ENCODE peak calls at places on chromosome 4, in six cellular contexts. One of them, this sample, is unnamed.

GRCh38 chr4:24971192-24971591 is 58.4 kb upstream of the CCDC149 start:
- DNase-seq in nucleus accumbens: no peak
- DNase-seq in GM23248: no peak
- DNase-seq in foreskin fibroblast: no peak
- DNase-seq in activated T-cell treated with anti-CD3 and anti-CD28 coated beads, Interleukin-2, amount 50 U/mL, for 72 hours: no peak
- DNase-seq in NCI-H748 treated with DMSO at 0.1 percent for 48 hours: no peak
- DNase-seq in this sample: no peak

GRCh38 chr4:147628415-147628814 is 11.2 kb downstream of the TMEM184C start:
- DNase-seq in nucleus accumbens: no peak
- DNase-seq in GM23248: no peak
- DNase-seq in foreskin fibroblast: no peak
- DNase-seq in activated T-cell treated with anti-CD3 and anti-CD28 coated beads, Interleukin-2, amount 50 U/mL, for 72 hours: no peak
- DNase-seq in NCI-H748 treated with DMSO at 0.1 percent for 48 hours: no peak
- DNase-seq in this sample: no peak

GRCh38 chr4:98663226-98664006 is 5.0 kb upstream of the TSPAN5 start:
- DNase-seq in nucleus accumbens: no peak
- DNase-seq in GM23248: no peak
- DNase-seq in foreskin fibroblast: no peak
- DNase-seq in activated T-cell treated with anti-CD3 and anti-CD28 coated beads, Interleukin-2, amount 50 U/mL, for 72 hours: peak
- DNase-seq in NCI-H748 treated with DMSO at 0.1 percent for 48 hours: no peak
- DNase-seq in this sample: no peak

GRCh38 chr4:72169861-72170260 is 138.1 kb downstream of the NPFFR2 start:
- DNase-seq in nucleus accumbens: no peak
- DNase-seq in GM23248: no peak
- DNase-seq in foreskin fibroblast: no peak
- DNase-seq in activated T-cell treated with anti-CD3 and anti-CD28 coated beads, Interleukin-2, amount 50 U/mL, for 72 hours: no peak
- DNase-seq in NCI-H748 treated with DMSO at 0.1 percent for 48 hours: no peak
- DNase-seq in this sample: no peak

GRCh38 chr4:111323496-111323895 is 700.6 kb upstream of the PITX2 start:
- DNase-seq in nucleus accumbens: no peak
- DNase-seq in GM23248: peak
- DNase-seq in foreskin fibroblast: peak
- DNase-seq in activated T-cell treated with anti-CD3 and anti-CD28 coated beads, Interleukin-2, amount 50 U/mL, for 72 hours: no peak
- DNase-seq in NCI-H748 treated with DMSO at 0.1 percent for 48 hours: no peak
- DNase-seq in this sample: no peak

GRCh38 chr4:5191831-5192230 is 140.6 kb downstream of the STK32B start:
- DNase-seq in nucleus accumbens: no peak
- DNase-seq in GM23248: no peak
- DNase-seq in foreskin fibroblast: no peak
- DNase-seq in activated T-cell treated with anti-CD3 and anti-CD28 coated beads, Interleukin-2, amount 50 U/mL, for 72 hours: no peak
- DNase-seq in NCI-H748 treated with DMSO at 0.1 percent for 48 hours: no peak
- DNase-seq in this sample: no peak

GRCh38 chr4:175705407-175705806 is 106.7 kb downstream of the GPM6A start:
- DNase-seq in nucleus accumbens: peak
- DNase-seq in GM23248: peak
- DNase-seq in foreskin fibroblast: no peak
- DNase-seq in activated T-cell treated with anti-CD3 and anti-CD28 coated beads, Interleukin-2, amount 50 U/mL, for 72 hours: no peak
- DNase-seq in NCI-H748 treated with DMSO at 0.1 percent for 48 hours: peak
- DNase-seq in this sample: peak

GRCh38 chr4:129561886-129562285 is 465.9 kb downstream of the C4orf33 start:
- DNase-seq in nucleus accumbens: no peak
- DNase-seq in GM23248: no peak
- DNase-seq in foreskin fibroblast: no peak
- DNase-seq in activated T-cell treated with anti-CD3 and anti-CD28 coated beads, Interleukin-2, amount 50 U/mL, for 72 hours: no peak
- DNase-seq in NCI-H748 treated with DMSO at 0.1 percent for 48 hours: no peak
- DNase-seq in this sample: no peak

GRCh38 chr4:70712150-70712549 is 9.6 kb upstream of the RUFY3 start:
- DNase-seq in nucleus accumbens: no peak
- DNase-seq in GM23248: peak
- DNase-seq in foreskin fibroblast: no peak
- DNase-seq in activated T-cell treated with anti-CD3 and anti-CD28 coated beads, Interleukin-2, amount 50 U/mL, for 72 hours: no peak
- DNase-seq in NCI-H748 treated with DMSO at 0.1 percent for 48 hours: no peak
- DNase-seq in this sample: no peak

GRCh38 chr4:3304831-3305609 is 12.2 kb downstream of the RGS12 start:
- DNase-seq in nucleus accumbens: peak
- DNase-seq in GM23248: peak
- DNase-seq in foreskin fibroblast: peak
- DNase-seq in activated T-cell treated with anti-CD3 and anti-CD28 coated beads, Interleukin-2, amount 50 U/mL, for 72 hours: no peak
- DNase-seq in NCI-H748 treated with DMSO at 0.1 percent for 48 hours: no peak
- DNase-seq in this sample: peak

GRCh38 chr4:68272860-68273259 is 27.4 kb upstream of the TMPRSS11B start:
- DNase-seq in nucleus accumbens: no peak
- DNase-seq in GM23248: peak
- DNase-seq in foreskin fibroblast: peak
- DNase-seq in activated T-cell treated with anti-CD3 and anti-CD28 coated beads, Interleukin-2, amount 50 U/mL, for 72 hours: no peak
- DNase-seq in NCI-H748 treated with DMSO at 0.1 percent for 48 hours: no peak
- DNase-seq in this sample: no peak

GRCh38 chr4:2363056-2363719 is 55.3 kb downstream of the ZFYVE28 start:
- DNase-seq in nucleus accumbens: no peak
- DNase-seq in GM23248: peak
- DNase-seq in foreskin fibroblast: peak
- DNase-seq in activated T-cell treated with anti-CD3 and anti-CD28 coated beads, Interleukin-2, amount 50 U/mL, for 72 hours: no peak
- DNase-seq in NCI-H748 treated with DMSO at 0.1 percent for 48 hours: no peak
- DNase-seq in this sample: no peak

GRCh38 chr4:8700576-8700975 is 108.0 kb downstream of the CPZ start:
- DNase-seq in nucleus accumbens: no peak
- DNase-seq in GM23248: peak
- DNase-seq in foreskin fibroblast: no peak
- DNase-seq in activated T-cell treated with anti-CD3 and anti-CD28 coated beads, Interleukin-2, amount 50 U/mL, for 72 hours: no peak
- DNase-seq in NCI-H748 treated with DMSO at 0.1 percent for 48 hours: no peak
- DNase-seq in this sample: no peak

GRCh38 chr4:6324999-6325790 is 55.5 kb downstream of the WFS1 start:
- DNase-seq in nucleus accumbens: no peak
- DNase-seq in GM23248: peak
- DNase-seq in foreskin fibroblast: peak
- DNase-seq in activated T-cell treated with anti-CD3 and anti-CD28 coated beads, Interleukin-2, amount 50 U/mL, for 72 hours: no peak
- DNase-seq in NCI-H748 treated with DMSO at 0.1 percent for 48 hours: no peak
- DNase-seq in this sample: no peak

GRCh38 chr4:17058506-17058905 is 160.1 kb upstream of the LDB2 start:
- DNase-seq in nucleus accumbens: no peak
- DNase-seq in GM23248: peak
- DNase-seq in foreskin fibroblast: peak
- DNase-seq in activated T-cell treated with anti-CD3 and anti-CD28 coated beads, Interleukin-2, amount 50 U/mL, for 72 hours: no peak
- DNase-seq in NCI-H748 treated with DMSO at 0.1 percent for 48 hours: no peak
- DNase-seq in this sample: no peak

GRCh38 chr4:39699676-39700409 is 1.9 kb downstream of the UBE2K start:
- DNase-seq in nucleus accumbens: no peak
- DNase-seq in GM23248: peak
- DNase-seq in foreskin fibroblast: peak
- DNase-seq in activated T-cell treated with anti-CD3 and anti-CD28 coated beads, Interleukin-2, amount 50 U/mL, for 72 hours: no peak
- DNase-seq in NCI-H748 treated with DMSO at 0.1 percent for 48 hours: no peak
- DNase-seq in this sample: no peak

GRCh38 chr4:96874657-96875056 is 1034.8 kb downstream of the PDHA2 start:
- DNase-seq in nucleus accumbens: no peak
- DNase-seq in GM23248: no peak
- DNase-seq in foreskin fibroblast: no peak
- DNase-seq in activated T-cell treated with anti-CD3 and anti-CD28 coated beads, Interleukin-2, amount 50 U/mL, for 72 hours: no peak
- DNase-seq in NCI-H748 treated with DMSO at 0.1 percent for 48 hours: no peak
- DNase-seq in this sample: no peak

GRCh38 chr4:96767815-96768480 is 928.1 kb downstream of the PDHA2 start:
- DNase-seq in nucleus accumbens: no peak
- DNase-seq in GM23248: no peak
- DNase-seq in foreskin fibroblast: no peak
- DNase-seq in activated T-cell treated with anti-CD3 and anti-CD28 coated beads, Interleukin-2, amount 50 U/mL, for 72 hours: no peak
- DNase-seq in NCI-H748 treated with DMSO at 0.1 percent for 48 hours: no peak
- DNase-seq in this sample: no peak

GRCh38 chr4:13988347-13989265 is 361.1 kb upstream of the BOD1L1 start:
- DNase-seq in nucleus accumbens: no peak
- DNase-seq in GM23248: peak
- DNase-seq in foreskin fibroblast: peak
- DNase-seq in activated T-cell treated with anti-CD3 and anti-CD28 coated beads, Interleukin-2, amount 50 U/mL, for 72 hours: no peak
- DNase-seq in NCI-H748 treated with DMSO at 0.1 percent for 48 hours: no peak
- DNase-seq in this sample: peak

GRCh38 chr4:165384608-165385007 is 5.8 kb downstream of the CPE start:
- DNase-seq in nucleus accumbens: no peak
- DNase-seq in GM23248: peak
- DNase-seq in foreskin fibroblast: peak
- DNase-seq in activated T-cell treated with anti-CD3 and anti-CD28 coated beads, Interleukin-2, amount 50 U/mL, for 72 hours: no peak
- DNase-seq in NCI-H748 treated with DMSO at 0.1 percent for 48 hours: peak
- DNase-seq in this sample: no peak

GRCh38 chr4:168593399-168593798 is 96.5 kb downstream of the PALLD start:
- DNase-seq in nucleus accumbens: no peak
- DNase-seq in GM23248: no peak
- DNase-seq in foreskin fibroblast: no peak
- DNase-seq in activated T-cell treated with anti-CD3 and anti-CD28 coated beads, Interleukin-2, amount 50 U/mL, for 72 hours: no peak
- DNase-seq in NCI-H748 treated with DMSO at 0.1 percent for 48 hours: no peak
- DNase-seq in this sample: no peak

GRCh38 chr4:134906404-134907023 is 704.9 kb upstream of the PABPC4L start:
- DNase-seq in nucleus accumbens: no peak
- DNase-seq in GM23248: no peak
- DNase-seq in foreskin fibroblast: no peak
- DNase-seq in activated T-cell treated with anti-CD3 and anti-CD28 coated beads, Interleukin-2, amount 50 U/mL, for 72 hours: no peak
- DNase-seq in NCI-H748 treated with DMSO at 0.1 percent for 48 hours: peak
- DNase-seq in this sample: peak

GRCh38 chr4:145011636-145012035 is 86.4 kb downstream of the ANAPC10 start:
- DNase-seq in nucleus accumbens: no peak
- DNase-seq in GM23248: no peak
- DNase-seq in foreskin fibroblast: no peak
- DNase-seq in activated T-cell treated with anti-CD3 and anti-CD28 coated beads, Interleukin-2, amount 50 U/mL, for 72 hours: no peak
- DNase-seq in NCI-H748 treated with DMSO at 0.1 percent for 48 hours: no peak
- DNase-seq in this sample: peak

GRCh38 chr4:14125375-14126129 is 498.0 kb upstream of the BOD1L1 start:
- DNase-seq in nucleus accumbens: no peak
- DNase-seq in GM23248: no peak
- DNase-seq in foreskin fibroblast: peak
- DNase-seq in activated T-cell treated with anti-CD3 and anti-CD28 coated beads, Interleukin-2, amount 50 U/mL, for 72 hours: no peak
- DNase-seq in NCI-H748 treated with DMSO at 0.1 percent for 48 hours: no peak
- DNase-seq in this sample: no peak

GRCh38 chr4:77877771-77878170 is 15.1 kb downstream of the MRPL1 start:
- DNase-seq in nucleus accumbens: no peak
- DNase-seq in GM23248: no peak
- DNase-seq in foreskin fibroblast: no peak
- DNase-seq in activated T-cell treated with anti-CD3 and anti-CD28 coated beads, Interleukin-2, amount 50 U/mL, for 72 hours: no peak
- DNase-seq in NCI-H748 treated with DMSO at 0.1 percent for 48 hours: no peak
- DNase-seq in this sample: no peak

GRCh38 chr4:7872264-7872771 is 67.3 kb downstream of the AFAP1 start:
- DNase-seq in nucleus accumbens: no peak
- DNase-seq in GM23248: peak
- DNase-seq in foreskin fibroblast: peak
- DNase-seq in activated T-cell treated with anti-CD3 and anti-CD28 coated beads, Interleukin-2, amount 50 U/mL, for 72 hours: no peak
- DNase-seq in NCI-H748 treated with DMSO at 0.1 percent for 48 hours: no peak
- DNase-seq in this sample: no peak

GRCh38 chr4:184801781-184802180 is 24.0 kb downstream of the ACSL1 start:
- DNase-seq in nucleus accumbens: no peak
- DNase-seq in GM23248: peak
- DNase-seq in foreskin fibroblast: peak
- DNase-seq in activated T-cell treated with anti-CD3 and anti-CD28 coated beads, Interleukin-2, amount 50 U/mL, for 72 hours: no peak
- DNase-seq in NCI-H748 treated with DMSO at 0.1 percent for 48 hours: no peak
- DNase-seq in this sample: no peak

GRCh38 chr4:188454573-188454972 is 315.3 kb downstream of the TRIML1 start:
- DNase-seq in nucleus accumbens: no peak
- DNase-seq in GM23248: no peak
- DNase-seq in foreskin fibroblast: no peak
- DNase-seq in activated T-cell treated with anti-CD3 and anti-CD28 coated beads, Interleukin-2, amount 50 U/mL, for 72 hours: no peak
- DNase-seq in NCI-H748 treated with DMSO at 0.1 percent for 48 hours: no peak
- DNase-seq in this sample: no peak

GRCh38 chr4:162852642-162853041 is 314.0 kb downstream of the NAF1 start:
- DNase-seq in nucleus accumbens: no peak
- DNase-seq in GM23248: no peak
- DNase-seq in foreskin fibroblast: no peak
- DNase-seq in activated T-cell treated with anti-CD3 and anti-CD28 coated beads, Interleukin-2, amount 50 U/mL, for 72 hours: no peak
- DNase-seq in NCI-H748 treated with DMSO at 0.1 percent for 48 hours: no peak
- DNase-seq in this sample: no peak

GRCh38 chr4:172149329-172149728 is 336.1 kb downstream of the GALNTL6 start:
- DNase-seq in nucleus accumbens: no peak
- DNase-seq in GM23248: no peak
- DNase-seq in foreskin fibroblast: no peak
- DNase-seq in activated T-cell treated with anti-CD3 and anti-CD28 coated beads, Interleukin-2, amount 50 U/mL, for 72 hours: no peak
- DNase-seq in NCI-H748 treated with DMSO at 0.1 percent for 48 hours: no peak
- DNase-seq in this sample: no peak